ENCODE peak calls at places on chromosomes 3 and 15, in four cellular contexts. S, J, Y and Z are unnamed samples.

GRCh38 chr15:64948916-64949315 is 37.2 kb downstream of the ANKDD1A start:
- DNase-seq in J (no peak), S (no peak), Y (no peak), Z (no peak)

GRCh38 chr3:99515891-99516290 is 122.5 kb upstream of the COL8A1 start:
- DNase-seq in S (no peak), J (no peak), Y (no peak), Z (no peak)

GRCh38 chr3:52145736-52146110 is 8.5 kb downstream of the POC1A start:
- DNase-seq in S (no peak), J (no peak), Y (no peak), Z (no peak)

GRCh38 chr3:101072299-101072698 is 79.1 kb upstream of the ABI3BP start:
- DNase-seq in S (no peak), Y (no peak), J (peak), Z (no peak)

GRCh38 chr3:169667710-169668080 is 4.2 kb upstream of the MECOM start:
- DNase-seq in S (no peak), Y (no peak), J (no peak), Z (no peak)

GRCh38 chr3:107651782-107652181 is 129.0 kb downstream of the BBX start:
- DNase-seq in J (no peak), S (no peak), Y (no peak), Z (no peak)

GRCh38 chr3:9732080-9732752 is 681 bp downstream of the BRPF1 start:
- DNase-seq in S (peak), J (no peak), Y (peak), Z (no peak)

GRCh38 chr15:52161406-52161966 is 29.7 kb downstream of the GNB5 start:
- DNase-seq in S (no peak), Y (no peak), J (no peak), Z (no peak)

GRCh38 chr15:52020253-52021085 is 1.4 kb downstream of the MAPK6 start:
- DNase-seq in J (peak), S (no peak), Y (no peak), Z (peak)

GRCh38 chr15:37682304-37682703 is 252.1 kb upstream of the TMCO5A start:
- DNase-seq in J (peak), S (no peak), Y (no peak), Z (peak)

GRCh38 chr3:14606663-14607339 is 44.8 kb upstream of the CCDC174 start:
- DNase-seq in Y (no peak), S (no peak), J (no peak), Z (no peak)

GRCh38 chr3:157182879-157183278 is 22.9 kb upstream of the CCNL1 start:
- DNase-seq in S (no peak), J (peak), Y (no peak), Z (no peak)
- TF ChIP-seq CTCF in S (no peak), J (peak), Y (no peak), Z (peak)

DNA sequence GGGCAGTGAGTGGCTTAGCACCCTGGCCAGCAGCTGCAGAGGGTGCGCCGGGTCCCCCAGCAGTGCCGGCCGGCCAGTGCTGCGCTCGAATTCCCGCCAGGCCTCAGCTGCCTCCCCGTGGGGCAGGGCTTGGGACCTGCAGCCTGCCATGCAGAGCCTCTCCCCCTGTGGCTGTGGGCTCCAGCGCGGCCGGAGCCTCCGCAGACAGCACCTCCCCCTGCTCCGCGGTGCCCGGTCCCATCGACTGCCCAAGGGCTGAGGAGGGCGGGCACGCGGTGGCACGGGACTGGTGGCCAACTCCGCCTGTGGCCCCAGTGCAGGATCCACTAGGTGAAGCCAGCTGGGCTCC is 386.3 kb downstream of the CNTN4 start:
- DNase-seq in S (no peak), Y (no peak), J (no peak), Z (no peak)
- TF ChIP-seq CTCF in S (no peak), Y (no peak), J (no peak), Z (no peak)

GRCh38 chr3:38130631-38131065 is 6.3 kb downstream of the ACAA1 start:
- DNase-seq in S (no peak), Y (no peak), J (no peak), Z (no peak)

GRCh38 chr3:38127611-38128302 is 9.2 kb downstream of the ACAA1 start:
- DNase-seq in J (no peak), S (no peak), Y (no peak), Z (no peak)

GRCh38 chr3:38128303-38128655 is 8.6 kb downstream of the ACAA1 start:
- DNase-seq in J (no peak), Y (no peak), S (no peak), Z (no peak)

GRCh38 chr3:38130219-38130618 is 6.7 kb downstream of the ACAA1 start:
- DNase-seq in S (no peak), J (no peak), Y (no peak), Z (no peak)

GRCh38 chr3:38129058-38129457 is 7.9 kb downstream of the ACAA1 start:
- DNase-seq in S (no peak), J (no peak), Y (no peak), Z (no peak)
- TF ChIP-seq CTCF in S (no peak), J (no peak), Y (no peak), Z (no peak)

GRCh38 chr3:60456180-60456579 is 795.1 kb downstream of the FHIT start:
- DNase-seq in Y (no peak), S (peak), J (no peak), Z (no peak)
- TF ChIP-seq CTCF in Y (no peak), S (no peak), J (no peak), Z (no peak)

GRCh38 chr15:59521443-59521842 is 83.5 kb downstream of the FAM81A start:
- DNase-seq in Y (no peak), J (no peak), S (no peak), Z (no peak)

GRCh38 chr15:59519329-59519728 is 81.3 kb downstream of the FAM81A start:
- DNase-seq in Y (no peak), S (no peak), J (no peak), Z (no peak)

GRCh38 chr15:59522988-59523461 is 85.0 kb downstream of the FAM81A start:
- DNase-seq in J (no peak), Y (peak), S (peak), Z (no peak)

GRCh38 chr15:59524331-59524731 is 86.3 kb downstream of the FAM81A start:
- DNase-seq in S (no peak), J (no peak), Y (no peak), Z (no peak)

GRCh38 chr15:59523702-59524101 is 85.7 kb downstream of the FAM81A start:
- DNase-seq in J (no peak), Y (no peak), S (no peak), Z (no peak)
- TF ChIP-seq CTCF in J (no peak), Y (no peak), S (no peak), Z (no peak)

DNA sequence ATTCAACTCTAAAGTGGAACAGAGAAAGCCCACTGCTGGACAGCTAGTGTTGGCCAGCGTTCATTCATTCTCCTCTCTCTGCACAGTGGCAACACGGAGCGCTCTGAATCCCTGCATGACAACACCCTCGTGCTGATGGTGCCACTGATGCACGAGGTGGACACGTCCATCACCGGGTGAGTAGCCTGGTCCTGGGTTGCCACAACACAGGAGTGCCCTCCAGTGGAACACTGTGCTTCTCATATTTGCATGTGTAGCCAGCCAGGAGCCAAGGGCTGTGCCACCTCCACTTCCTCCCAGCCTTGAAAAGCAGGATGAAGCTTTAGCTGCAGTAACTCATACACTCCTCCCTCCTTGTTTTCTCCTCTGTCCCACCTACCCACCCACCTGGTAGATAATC is 120.0 kb upstream of the CTDSPL start:
- DNase-seq in J (no peak), Y (no peak), S (peak), Z (peak)
- TF ChIP-seq CTCF in J (no peak), Y (no peak), S (no peak), Z (peak)

DNA sequence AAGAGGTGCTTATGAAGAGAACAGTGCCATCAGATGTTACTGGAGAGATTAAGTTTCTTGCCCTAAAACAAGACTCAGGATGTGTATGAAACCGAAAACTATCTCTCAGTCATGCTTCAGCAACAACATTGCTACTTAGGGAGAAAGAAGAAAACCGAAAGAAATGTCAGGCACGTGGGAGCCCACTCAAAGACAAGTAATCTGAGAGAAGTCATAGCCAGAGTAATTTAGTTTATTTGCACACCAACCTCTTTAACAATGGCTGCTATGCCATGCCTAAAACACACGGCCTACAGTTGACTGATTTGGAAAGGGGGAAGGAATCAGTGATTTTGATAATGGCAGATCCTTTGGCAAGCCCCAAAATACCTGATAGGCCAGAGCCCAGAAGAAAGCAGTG is 162.9 kb downstream of the TIGIT start:
- DNase-seq in J (no peak), Y (no peak), S (peak), Z (no peak)
- TF ChIP-seq CTCF in J (no peak), Y (no peak), S (no peak), Z (no peak)